ENCODE peak calls at places on chromosome 11, in seven cellular contexts. L, H, Q, B, W, Y and K are unnamed samples.
A peak's percentile ranks its signal among the peaks of the same experiment; 100 is the strongest.

GRCh38 chr11:79461144-79461543 is 20.3 kb upstream of the TENM4 start:
- DNase-seq in Y (peak; percentile 41), W (peak; percentile 7), L (peak; percentile 3), H (no peak), B (no peak), Q (peak; percentile 47), K (peak; percentile 25)

GRCh38 chr11:126072141-126072741 is 9.6 kb upstream of the CDON start:
- DNase-seq in Y (no peak), W (no peak), H (no peak), L (no peak), B (no peak), Q (no peak), K (no peak)

GRCh38 chr11:107783121-107783520 is 71.3 kb upstream of the SLN start:
- DNase-seq in Q (no peak), B (no peak), W (no peak), L (no peak), H (no peak), Y (no peak), K (no peak)

GRCh38 chr11:1765871-1766718 is 2.4 kb upstream of the CTSD start:
- DNase-seq in Y (peak; percentile 38), L (no peak), W (no peak), B (no peak), H (no peak), Q (no peak), K (no peak)

GRCh38 chr11:88414981-88415391 is 77.5 kb upstream of the CTSC start:
- DNase-seq in H (no peak), L (no peak), Q (no peak), Y (no peak), B (no peak), W (no peak), K (no peak)

GRCh38 chr11:69792611-69793010 is 17.5 kb upstream of the FGF4 start:
- DNase-seq in H (no peak), L (no peak), Q (no peak), B (no peak), W (no peak), Y (no peak), K (no peak)

GRCh38 chr11:47260366-47260765 is 2.6 kb downstream of the NR1H3 start:
- DNase-seq in W (no peak), B (no peak), Q (no peak), L (no peak), H (no peak), Y (no peak), K (no peak)

GRCh38 chr11:121578216-121579063 is 125.7 kb upstream of the SORL1-AS1 start:
- DNase-seq in W (no peak), B (no peak), H (no peak), Q (no peak), Y (no peak), L (no peak), K (no peak)